ENCODE peak calls at places on chromosomes 1 and 21, in nine cellular contexts. One of them, this sample, is unnamed.

GRCh38 chr1:211729238-211729637 is 53.8 kb upstream of the NEK2 start:
- DNase-seq in stimulated activated CD4-positive, alpha-beta T cell treated with anti-CD3 and anti-CD28 coated beads, Interleukin-12 subunit alpha, Interleukin-12 subunit beta, amount 100 ng/mL, for 4 hours: no peak
- DNase-seq in GM23338: no peak
- DNase-seq in H4: no peak
- DNase-seq in AML-193: no peak
- DNase-seq in HFFc6: no peak
- DNase-seq in HS-5: no peak
- DNase-seq in CD4-positive, alpha-beta T cell: no peak
- DNase-seq in M059J: no peak
- DNase-seq in this sample: no peak

GRCh38 chr21:46585191-46585953 is 19.5 kb downstream of the S100B start:
- DNase-seq in stimulated activated CD4-positive, alpha-beta T cell treated with anti-CD3 and anti-CD28 coated beads, Interleukin-12 subunit alpha, Interleukin-12 subunit beta, amount 100 ng/mL, for 4 hours: no peak
- DNase-seq in GM23338: no peak
- DNase-seq in H4: no peak
- DNase-seq in AML-193: no peak
- DNase-seq in HFFc6: no peak
- DNase-seq in HS-5: no peak
- DNase-seq in CD4-positive, alpha-beta T cell: no peak
- DNase-seq in M059J: no peak
- DNase-seq in this sample: no peak

GRCh38 chr1:8629241-8630091 is 188.0 kb downstream of the RERE start:
- DNase-seq in stimulated activated CD4-positive, alpha-beta T cell treated with anti-CD3 and anti-CD28 coated beads, Interleukin-12 subunit alpha, Interleukin-12 subunit beta, amount 100 ng/mL, for 4 hours: no peak
- DNase-seq in GM23338: no peak
- DNase-seq in H4: peak; percentile 8
- DNase-seq in AML-193: peak; percentile 38
- DNase-seq in HFFc6: no peak
- DNase-seq in HS-5: no peak
- DNase-seq in CD4-positive, alpha-beta T cell: no peak
- DNase-seq in M059J: peak; percentile 55
- DNase-seq in this sample: no peak

GRCh38 chr1:155309423-155310021 is 856 bp downstream of the FDPS start:
- DNase-seq in stimulated activated CD4-positive, alpha-beta T cell treated with anti-CD3 and anti-CD28 coated beads, Interleukin-12 subunit alpha, Interleukin-12 subunit beta, amount 100 ng/mL, for 4 hours: no peak
- DNase-seq in GM23338: no peak
- DNase-seq in H4: no peak
- DNase-seq in AML-193: no peak
- DNase-seq in HFFc6: no peak
- DNase-seq in HS-5: no peak
- DNase-seq in CD4-positive, alpha-beta T cell: no peak
- DNase-seq in M059J: peak; percentile 44
- DNase-seq in this sample: no peak

GRCh38 chr1:245566952-245567351 is 412.2 kb downstream of the KIF26B start:
- DNase-seq in stimulated activated CD4-positive, alpha-beta T cell treated with anti-CD3 and anti-CD28 coated beads, Interleukin-12 subunit alpha, Interleukin-12 subunit beta, amount 100 ng/mL, for 4 hours: no peak
- DNase-seq in GM23338: no peak
- DNase-seq in H4: no peak
- DNase-seq in AML-193: no peak
- DNase-seq in HFFc6: peak; percentile 7
- DNase-seq in HS-5: no peak
- DNase-seq in CD4-positive, alpha-beta T cell: no peak
- DNase-seq in M059J: no peak
- DNase-seq in this sample: no peak

GRCh38 chr1:110214454-110215404 is 4.6 kb downstream of the KCNC4 start:
- DNase-seq in stimulated activated CD4-positive, alpha-beta T cell treated with anti-CD3 and anti-CD28 coated beads, Interleukin-12 subunit alpha, Interleukin-12 subunit beta, amount 100 ng/mL, for 4 hours: no peak
- DNase-seq in GM23338: no peak
- DNase-seq in H4: peak; percentile 19
- DNase-seq in AML-193: no peak
- DNase-seq in HFFc6: no peak
- DNase-seq in HS-5: no peak
- DNase-seq in CD4-positive, alpha-beta T cell: no peak
- DNase-seq in M059J: peak; percentile 34
- DNase-seq in this sample: no peak

GRCh38 chr1:15273274-15273673 is 26.3 kb downstream of the FHAD1 start:
- DNase-seq in stimulated activated CD4-positive, alpha-beta T cell treated with anti-CD3 and anti-CD28 coated beads, Interleukin-12 subunit alpha, Interleukin-12 subunit beta, amount 100 ng/mL, for 4 hours: no peak
- DNase-seq in GM23338: no peak
- DNase-seq in H4: no peak
- DNase-seq in AML-193: no peak
- DNase-seq in HFFc6: no peak
- DNase-seq in HS-5: no peak
- DNase-seq in CD4-positive, alpha-beta T cell: no peak
- DNase-seq in M059J: no peak
- DNase-seq in this sample: no peak

GRCh38 chr1:26156285-26157038 is 2.4 kb upstream of the FAM110D start:
- DNase-seq in stimulated activated CD4-positive, alpha-beta T cell treated with anti-CD3 and anti-CD28 coated beads, Interleukin-12 subunit alpha, Interleukin-12 subunit beta, amount 100 ng/mL, for 4 hours: no peak
- DNase-seq in GM23338: peak; percentile 82
- DNase-seq in H4: no peak
- DNase-seq in AML-193: no peak
- DNase-seq in HFFc6: no peak
- DNase-seq in HS-5: no peak
- DNase-seq in CD4-positive, alpha-beta T cell: no peak
- DNase-seq in M059J: peak; percentile 30
- DNase-seq in this sample: no peak

GRCh38 chr1:92784051-92784638 is 763 bp downstream of the EVI5 start:
- DNase-seq in stimulated activated CD4-positive, alpha-beta T cell treated with anti-CD3 and anti-CD28 coated beads, Interleukin-12 subunit alpha, Interleukin-12 subunit beta, amount 100 ng/mL, for 4 hours: no peak
- DNase-seq in GM23338: peak; percentile 28
- DNase-seq in H4: peak; percentile 22
- DNase-seq in AML-193: no peak
- DNase-seq in HFFc6: peak; percentile 53
- DNase-seq in HS-5: peak; percentile 58
- DNase-seq in CD4-positive, alpha-beta T cell: no peak
- DNase-seq in M059J: peak; percentile 86
- DNase-seq in this sample: no peak

GRCh38 chr1:32116531-32116930 is 8.7 kb downstream of the KPNA6 start:
- DNase-seq in stimulated activated CD4-positive, alpha-beta T cell treated with anti-CD3 and anti-CD28 coated beads, Interleukin-12 subunit alpha, Interleukin-12 subunit beta, amount 100 ng/mL, for 4 hours: no peak
- DNase-seq in GM23338: no peak
- DNase-seq in H4: no peak
- DNase-seq in AML-193: no peak
- DNase-seq in HFFc6: no peak
- DNase-seq in HS-5: no peak
- DNase-seq in CD4-positive, alpha-beta T cell: no peak
- DNase-seq in M059J: no peak
- DNase-seq in this sample: no peak

GRCh38 chr1:46044116-46044515 is 88.3 kb downstream of the PIK3R3 start:
- DNase-seq in stimulated activated CD4-positive, alpha-beta T cell treated with anti-CD3 and anti-CD28 coated beads, Interleukin-12 subunit alpha, Interleukin-12 subunit beta, amount 100 ng/mL, for 4 hours: no peak
- DNase-seq in GM23338: no peak
- DNase-seq in H4: no peak
- DNase-seq in AML-193: no peak
- DNase-seq in HFFc6: no peak
- DNase-seq in HS-5: no peak
- DNase-seq in CD4-positive, alpha-beta T cell: no peak
- DNase-seq in M059J: no peak
- DNase-seq in this sample: no peak

GRCh38 chr21:33769057-33769456 is 126.8 kb downstream of the ITSN1 start:
- DNase-seq in stimulated activated CD4-positive, alpha-beta T cell treated with anti-CD3 and anti-CD28 coated beads, Interleukin-12 subunit alpha, Interleukin-12 subunit beta, amount 100 ng/mL, for 4 hours: no peak
- DNase-seq in GM23338: no peak
- DNase-seq in H4: no peak
- DNase-seq in AML-193: no peak
- DNase-seq in HFFc6: no peak
- DNase-seq in HS-5: no peak
- DNase-seq in CD4-positive, alpha-beta T cell: no peak
- DNase-seq in M059J: no peak
- DNase-seq in this sample: no peak